ENCODE peak calls at places on chromosomes 3 and 15, in nine cellular contexts. One of them, this sample, is unnamed.

GRCh38 chr3:43587303-43587702 is 34.5 kb downstream of the ANO10 start:
- DNase-seq in sciatic nerve: no peak
- DNase-seq in NCI-H1694 treated with DMSO at 0.1 percent for 48 hours: no peak
- DNase-seq in AG08395: no peak
- DNase-seq in stimulated activated CD4-positive, alpha-beta T cell treated with anti-CD3 and anti-CD28 coated beads, Interleukin-12 subunit alpha, Interleukin-12 subunit beta, amount 100 ng/mL, for 4 hours: no peak
- DNase-seq in cardiac fibroblast: no peak
- DNase-seq in HT-29: no peak
- DNase-seq in GM20000: no peak
- DNase-seq in AG10803: no peak
- DNase-seq in this sample: no peak

GRCh38 chr15:77224352-77224751 is 153.4 kb upstream of the TSPAN3 start:
- DNase-seq in AG08395: no peak
- DNase-seq in cardiac fibroblast: no peak
- DNase-seq in stimulated activated CD4-positive, alpha-beta T cell treated with anti-CD3 and anti-CD28 coated beads, Interleukin-12 subunit alpha, Interleukin-12 subunit beta, amount 100 ng/mL, for 4 hours: no peak
- DNase-seq in AG10803: no peak
- DNase-seq in HT-29: no peak
- DNase-seq in GM20000: no peak
- DNase-seq in NCI-H1694 treated with DMSO at 0.1 percent for 48 hours: no peak
- DNase-seq in sciatic nerve: no peak
- DNase-seq in this sample: no peak

GRCh38 chr15:59329570-59330350 is 42.9 kb downstream of the MYO1E start:
- DNase-seq in GM20000: no peak
- DNase-seq in HT-29: peak; percentile 89
- DNase-seq in sciatic nerve: no peak
- DNase-seq in AG10803: peak; percentile 90
- DNase-seq in NCI-H1694 treated with DMSO at 0.1 percent for 48 hours: no peak
- DNase-seq in cardiac fibroblast: peak; percentile 96
- DNase-seq in stimulated activated CD4-positive, alpha-beta T cell treated with anti-CD3 and anti-CD28 coated beads, Interleukin-12 subunit alpha, Interleukin-12 subunit beta, amount 100 ng/mL, for 4 hours: no peak
- DNase-seq in AG08395: peak; percentile 58
- DNase-seq in this sample: no peak

GRCh38 chr3:37892917-37893595 is 31.4 kb downstream of the CTDSPL start:
- DNase-seq in AG10803: peak; percentile 23
- DNase-seq in GM20000: no peak
- DNase-seq in HT-29: peak; percentile 55
- DNase-seq in sciatic nerve: no peak
- DNase-seq in stimulated activated CD4-positive, alpha-beta T cell treated with anti-CD3 and anti-CD28 coated beads, Interleukin-12 subunit alpha, Interleukin-12 subunit beta, amount 100 ng/mL, for 4 hours: no peak
- DNase-seq in AG08395: peak; percentile 22
- DNase-seq in cardiac fibroblast: peak; percentile 36
- DNase-seq in NCI-H1694 treated with DMSO at 0.1 percent for 48 hours: no peak
- DNase-seq in this sample: no peak

GRCh38 chr15:32730677-32731654 is 13.2 kb downstream of the GREM1 start:
- DNase-seq in AG10803: no peak
- DNase-seq in NCI-H1694 treated with DMSO at 0.1 percent for 48 hours: no peak
- DNase-seq in stimulated activated CD4-positive, alpha-beta T cell treated with anti-CD3 and anti-CD28 coated beads, Interleukin-12 subunit alpha, Interleukin-12 subunit beta, amount 100 ng/mL, for 4 hours: no peak
- DNase-seq in GM20000: no peak
- DNase-seq in AG08395: peak; percentile 33
- DNase-seq in sciatic nerve: peak; percentile 58
- DNase-seq in HT-29: peak; percentile 77
- DNase-seq in cardiac fibroblast: peak; percentile 70
- DNase-seq in this sample: no peak

GRCh38 chr3:5292512-5292911 is 105.0 kb downstream of the EDEM1 start:
- DNase-seq in HT-29: no peak
- DNase-seq in NCI-H1694 treated with DMSO at 0.1 percent for 48 hours: no peak
- DNase-seq in sciatic nerve: no peak
- DNase-seq in AG08395: no peak
- DNase-seq in AG10803: no peak
- DNase-seq in GM20000: no peak
- DNase-seq in stimulated activated CD4-positive, alpha-beta T cell treated with anti-CD3 and anti-CD28 coated beads, Interleukin-12 subunit alpha, Interleukin-12 subunit beta, amount 100 ng/mL, for 4 hours: no peak
- DNase-seq in cardiac fibroblast: no peak
- DNase-seq in this sample: no peak

GRCh38 chr15:57146394-57147140 is 228.1 kb downstream of the TCF12 start:
- DNase-seq in sciatic nerve: no peak
- DNase-seq in AG10803: peak; percentile 85
- DNase-seq in cardiac fibroblast: peak; percentile 84
- DNase-seq in stimulated activated CD4-positive, alpha-beta T cell treated with anti-CD3 and anti-CD28 coated beads, Interleukin-12 subunit alpha, Interleukin-12 subunit beta, amount 100 ng/mL, for 4 hours: no peak
- DNase-seq in NCI-H1694 treated with DMSO at 0.1 percent for 48 hours: peak; percentile 66
- DNase-seq in AG08395: peak; percentile 40
- DNase-seq in GM20000: peak; percentile 13
- DNase-seq in HT-29: peak; percentile 82
- DNase-seq in this sample: no peak

GRCh38 chr3:72848703-72849081 is 447 bp upstream of the SHQ1 start:
- DNase-seq in NCI-H1694 treated with DMSO at 0.1 percent for 48 hours: no peak
- DNase-seq in stimulated activated CD4-positive, alpha-beta T cell treated with anti-CD3 and anti-CD28 coated beads, Interleukin-12 subunit alpha, Interleukin-12 subunit beta, amount 100 ng/mL, for 4 hours: peak; percentile 5
- DNase-seq in AG08395: no peak
- DNase-seq in HT-29: no peak
- DNase-seq in AG10803: no peak
- DNase-seq in cardiac fibroblast: no peak
- DNase-seq in GM20000: peak; percentile 43
- DNase-seq in sciatic nerve: no peak
- DNase-seq in this sample: no peak

GRCh38 chr3:161072076-161072697 is 33.0 kb downstream of the B3GALNT1 start:
- DNase-seq in cardiac fibroblast: no peak
- DNase-seq in sciatic nerve: no peak
- DNase-seq in AG08395: no peak
- DNase-seq in stimulated activated CD4-positive, alpha-beta T cell treated with anti-CD3 and anti-CD28 coated beads, Interleukin-12 subunit alpha, Interleukin-12 subunit beta, amount 100 ng/mL, for 4 hours: no peak
- DNase-seq in HT-29: no peak
- DNase-seq in NCI-H1694 treated with DMSO at 0.1 percent for 48 hours: no peak
- DNase-seq in GM20000: no peak
- DNase-seq in AG10803: no peak
- DNase-seq in this sample: no peak

GRCh38 chr3:10867384-10867783 is 51.4 kb downstream of the SLC6A11 start:
- DNase-seq in AG08395: no peak
- DNase-seq in AG10803: peak; percentile 1
- DNase-seq in GM20000: no peak
- DNase-seq in sciatic nerve: no peak
- DNase-seq in HT-29: peak; percentile 5
- DNase-seq in NCI-H1694 treated with DMSO at 0.1 percent for 48 hours: no peak
- DNase-seq in cardiac fibroblast: peak; percentile 9
- DNase-seq in stimulated activated CD4-positive, alpha-beta T cell treated with anti-CD3 and anti-CD28 coated beads, Interleukin-12 subunit alpha, Interleukin-12 subunit beta, amount 100 ng/mL, for 4 hours: no peak
- DNase-seq in this sample: no peak

GRCh38 chr3:16665282-16665741 is 60.1 kb upstream of the DAZL start:
- DNase-seq in NCI-H1694 treated with DMSO at 0.1 percent for 48 hours: no peak
- DNase-seq in GM20000: no peak
- DNase-seq in stimulated activated CD4-positive, alpha-beta T cell treated with anti-CD3 and anti-CD28 coated beads, Interleukin-12 subunit alpha, Interleukin-12 subunit beta, amount 100 ng/mL, for 4 hours: no peak
- DNase-seq in HT-29: peak; percentile 35
- DNase-seq in cardiac fibroblast: peak; percentile 78
- DNase-seq in AG08395: no peak
- DNase-seq in sciatic nerve: no peak
- DNase-seq in AG10803: peak; percentile 59
- DNase-seq in this sample: no peak

GRCh38 chr15:81001180-81002003 is 669 bp downstream of the TLNRD1 start:
- DNase-seq in NCI-H1694 treated with DMSO at 0.1 percent for 48 hours: no peak
- DNase-seq in cardiac fibroblast: peak; percentile 64
- DNase-seq in AG10803: peak; percentile 53
- DNase-seq in GM20000: peak; percentile 84
- DNase-seq in AG08395: peak; percentile 55
- DNase-seq in HT-29: peak; percentile 62
- DNase-seq in sciatic nerve: peak; percentile 80
- DNase-seq in stimulated activated CD4-positive, alpha-beta T cell treated with anti-CD3 and anti-CD28 coated beads, Interleukin-12 subunit alpha, Interleukin-12 subunit beta, amount 100 ng/mL, for 4 hours: peak; percentile 54
- DNase-seq in this sample: peak; percentile 37

GRCh38 chr15:51227967-51228783 is 110.2 kb downstream of the CYP19A1 start:
- DNase-seq in AG08395: peak; percentile 93
- DNase-seq in sciatic nerve: no peak
- DNase-seq in HT-29: peak; percentile 68
- DNase-seq in cardiac fibroblast: peak; percentile 94
- DNase-seq in AG10803: peak; percentile 90
- DNase-seq in stimulated activated CD4-positive, alpha-beta T cell treated with anti-CD3 and anti-CD28 coated beads, Interleukin-12 subunit alpha, Interleukin-12 subunit beta, amount 100 ng/mL, for 4 hours: no peak
- DNase-seq in GM20000: peak; percentile 76
- DNase-seq in NCI-H1694 treated with DMSO at 0.1 percent for 48 hours: no peak
- DNase-seq in this sample: no peak

GRCh38 chr3:52891615-52892081 is 5.7 kb downstream of the STIMATE start:
- DNase-seq in cardiac fibroblast: peak; percentile 24
- DNase-seq in NCI-H1694 treated with DMSO at 0.1 percent for 48 hours: no peak
- DNase-seq in stimulated activated CD4-positive, alpha-beta T cell treated with anti-CD3 and anti-CD28 coated beads, Interleukin-12 subunit alpha, Interleukin-12 subunit beta, amount 100 ng/mL, for 4 hours: no peak
- DNase-seq in HT-29: no peak
- DNase-seq in AG08395: peak; percentile 80
- DNase-seq in AG10803: peak; percentile 91
- DNase-seq in sciatic nerve: no peak
- DNase-seq in GM20000: no peak
- DNase-seq in this sample: no peak

GRCh38 chr3:128278761-128279593 is 125.7 kb downstream of the EEFSEC start:
- DNase-seq in GM20000: no peak
- DNase-seq in HT-29: no peak
- DNase-seq in AG10803: peak; percentile 90
- DNase-seq in AG08395: peak; percentile 88
- DNase-seq in stimulated activated CD4-positive, alpha-beta T cell treated with anti-CD3 and anti-CD28 coated beads, Interleukin-12 subunit alpha, Interleukin-12 subunit beta, amount 100 ng/mL, for 4 hours: no peak
- DNase-seq in sciatic nerve: peak; percentile 88
- DNase-seq in NCI-H1694 treated with DMSO at 0.1 percent for 48 hours: no peak
- DNase-seq in cardiac fibroblast: peak; percentile 68
- DNase-seq in this sample: no peak

GRCh38 chr3:32154180-32154579 is 47.8 kb downstream of the GPD1L start:
- DNase-seq in GM20000: no peak
- DNase-seq in stimulated activated CD4-positive, alpha-beta T cell treated with anti-CD3 and anti-CD28 coated beads, Interleukin-12 subunit alpha, Interleukin-12 subunit beta, amount 100 ng/mL, for 4 hours: no peak
- DNase-seq in sciatic nerve: no peak
- DNase-seq in AG10803: no peak
- DNase-seq in cardiac fibroblast: peak; percentile 16
- DNase-seq in HT-29: peak; percentile 3
- DNase-seq in AG08395: no peak
- DNase-seq in NCI-H1694 treated with DMSO at 0.1 percent for 48 hours: no peak
- DNase-seq in this sample: peak; percentile 49

GRCh38 chr15:94098877-94099606 is 132.3 kb upstream of the MCTP2 start:
- DNase-seq in sciatic nerve: no peak
- DNase-seq in NCI-H1694 treated with DMSO at 0.1 percent for 48 hours: no peak
- DNase-seq in HT-29: no peak
- DNase-seq in stimulated activated CD4-positive, alpha-beta T cell treated with anti-CD3 and anti-CD28 coated beads, Interleukin-12 subunit alpha, Interleukin-12 subunit beta, amount 100 ng/mL, for 4 hours: no peak
- DNase-seq in GM20000: no peak
- DNase-seq in cardiac fibroblast: no peak
- DNase-seq in AG10803: peak; percentile 56
- DNase-seq in AG08395: no peak
- DNase-seq in this sample: no peak

GRCh38 chr3:64190517-64191515 is 34.5 kb downstream of the PRICKLE2 start:
- DNase-seq in AG10803: peak; percentile 94
- DNase-seq in stimulated activated CD4-positive, alpha-beta T cell treated with anti-CD3 and anti-CD28 coated beads, Interleukin-12 subunit alpha, Interleukin-12 subunit beta, amount 100 ng/mL, for 4 hours: no peak
- DNase-seq in cardiac fibroblast: peak; percentile 97
- DNase-seq in HT-29: no peak
- DNase-seq in NCI-H1694 treated with DMSO at 0.1 percent for 48 hours: no peak
- DNase-seq in AG08395: peak; percentile 86
- DNase-seq in GM20000: no peak
- DNase-seq in sciatic nerve: no peak
- DNase-seq in this sample: no peak

GRCh38 chr3:54356299-54357037 is 234.1 kb downstream of the CACNA2D3 start:
- DNase-seq in sciatic nerve: no peak
- DNase-seq in GM20000: no peak
- DNase-seq in AG08395: no peak
- DNase-seq in stimulated activated CD4-positive, alpha-beta T cell treated with anti-CD3 and anti-CD28 coated beads, Interleukin-12 subunit alpha, Interleukin-12 subunit beta, amount 100 ng/mL, for 4 hours: no peak
- DNase-seq in AG10803: peak; percentile 35
- DNase-seq in HT-29: no peak
- DNase-seq in NCI-H1694 treated with DMSO at 0.1 percent for 48 hours: no peak
- DNase-seq in cardiac fibroblast: no peak
- DNase-seq in this sample: no peak

GRCh38 chr15:100020181-100020580 is 286.9 kb upstream of the LYSMD4 start:
- DNase-seq in cardiac fibroblast: no peak
- DNase-seq in HT-29: no peak
- DNase-seq in GM20000: no peak
- DNase-seq in NCI-H1694 treated with DMSO at 0.1 percent for 48 hours: no peak
- DNase-seq in stimulated activated CD4-positive, alpha-beta T cell treated with anti-CD3 and anti-CD28 coated beads, Interleukin-12 subunit alpha, Interleukin-12 subunit beta, amount 100 ng/mL, for 4 hours: no peak
- DNase-seq in sciatic nerve: no peak
- DNase-seq in AG10803: no peak
- DNase-seq in AG08395: no peak
- DNase-seq in this sample: no peak

GRCh38 chr3:90035643-90036042 is 928.2 kb downstream of the EPHA3 start:
- DNase-seq in NCI-H1694 treated with DMSO at 0.1 percent for 48 hours: no peak
- DNase-seq in AG10803: no peak
- DNase-seq in GM20000: no peak
- DNase-seq in sciatic nerve: no peak
- DNase-seq in HT-29: no peak
- DNase-seq in stimulated activated CD4-positive, alpha-beta T cell treated with anti-CD3 and anti-CD28 coated beads, Interleukin-12 subunit alpha, Interleukin-12 subunit beta, amount 100 ng/mL, for 4 hours: no peak
- DNase-seq in cardiac fibroblast: peak; percentile 21
- DNase-seq in AG08395: no peak
- DNase-seq in this sample: no peak

GRCh38 chr3:138197058-138197457 is 10.0 kb downstream of the ARMC8 start:
- DNase-seq in sciatic nerve: no peak
- DNase-seq in stimulated activated CD4-positive, alpha-beta T cell treated with anti-CD3 and anti-CD28 coated beads, Interleukin-12 subunit alpha, Interleukin-12 subunit beta, amount 100 ng/mL, for 4 hours: no peak
- DNase-seq in AG08395: peak; percentile 32
- DNase-seq in cardiac fibroblast: peak; percentile 45
- DNase-seq in GM20000: peak; percentile 19
- DNase-seq in AG10803: peak; percentile 22
- DNase-seq in NCI-H1694 treated with DMSO at 0.1 percent for 48 hours: no peak
- DNase-seq in HT-29: no peak
- DNase-seq in this sample: no peak

GRCh38 chr3:46566040-46566631 is at the start of gene LRRC2:
- DNase-seq in stimulated activated CD4-positive, alpha-beta T cell treated with anti-CD3 and anti-CD28 coated beads, Interleukin-12 subunit alpha, Interleukin-12 subunit beta, amount 100 ng/mL, for 4 hours: peak; percentile 24
- DNase-seq in GM20000: no peak
- DNase-seq in HT-29: no peak
- DNase-seq in sciatic nerve: no peak
- DNase-seq in cardiac fibroblast: peak; percentile 46
- DNase-seq in AG10803: peak; percentile 76
- DNase-seq in AG08395: peak; percentile 76
- DNase-seq in NCI-H1694 treated with DMSO at 0.1 percent for 48 hours: no peak
- DNase-seq in this sample: peak; percentile 34

GRCh38 chr15:64635486-64635815 is 139.9 kb downstream of the RBPMS2 start:
- DNase-seq in NCI-H1694 treated with DMSO at 0.1 percent for 48 hours: no peak
- DNase-seq in GM20000: no peak
- DNase-seq in cardiac fibroblast: peak; percentile 72
- DNase-seq in sciatic nerve: no peak
- DNase-seq in AG08395: peak; percentile 21
- DNase-seq in AG10803: peak; percentile 68
- DNase-seq in HT-29: peak; percentile 64
- DNase-seq in stimulated activated CD4-positive, alpha-beta T cell treated with anti-CD3 and anti-CD28 coated beads, Interleukin-12 subunit alpha, Interleukin-12 subunit beta, amount 100 ng/mL, for 4 hours: no peak
- DNase-seq in this sample: no peak

GRCh38 chr3:145013931-145014330 is 1042.3 kb downstream of the DIPK2A start:
- DNase-seq in GM20000: no peak
- DNase-seq in AG08395: no peak
- DNase-seq in NCI-H1694 treated with DMSO at 0.1 percent for 48 hours: no peak
- DNase-seq in sciatic nerve: no peak
- DNase-seq in HT-29: no peak
- DNase-seq in cardiac fibroblast: no peak
- DNase-seq in AG10803: no peak
- DNase-seq in stimulated activated CD4-positive, alpha-beta T cell treated with anti-CD3 and anti-CD28 coated beads, Interleukin-12 subunit alpha, Interleukin-12 subunit beta, amount 100 ng/mL, for 4 hours: no peak
- DNase-seq in this sample: no peak

GRCh38 chr3:18469775-18470174 is 44.6 kb upstream of the SATB1 start:
- DNase-seq in sciatic nerve: no peak
- DNase-seq in NCI-H1694 treated with DMSO at 0.1 percent for 48 hours: no peak
- DNase-seq in HT-29: no peak
- DNase-seq in GM20000: no peak
- DNase-seq in stimulated activated CD4-positive, alpha-beta T cell treated with anti-CD3 and anti-CD28 coated beads, Interleukin-12 subunit alpha, Interleukin-12 subunit beta, amount 100 ng/mL, for 4 hours: no peak
- DNase-seq in AG10803: no peak
- DNase-seq in AG08395: no peak
- DNase-seq in cardiac fibroblast: no peak
- DNase-seq in this sample: no peak

GRCh38 chr3:153679711-153680110 is 441.5 kb upstream of the ARHGEF26 start:
- DNase-seq in AG08395: no peak
- DNase-seq in AG10803: no peak
- DNase-seq in GM20000: no peak
- DNase-seq in sciatic nerve: no peak
- DNase-seq in stimulated activated CD4-positive, alpha-beta T cell treated with anti-CD3 and anti-CD28 coated beads, Interleukin-12 subunit alpha, Interleukin-12 subunit beta, amount 100 ng/mL, for 4 hours: no peak
- DNase-seq in cardiac fibroblast: no peak
- DNase-seq in NCI-H1694 treated with DMSO at 0.1 percent for 48 hours: no peak
- DNase-seq in HT-29: no peak
- DNase-seq in this sample: no peak